ENCODE peak calls at places on chromosomes 5 and 9, in five cellular contexts. One of them, this sample, is unnamed.

GRCh38 chr5:37667846-37668245 is 172.0 kb downstream of the GDNF start:
- DNase-seq in GM12892: no peak
- DNase-seq in GM12878: no peak
- DNase-seq in HepG2: no peak
- DNase-seq in SK-N-SH: no peak
- DNase-seq in this sample: no peak

GRCh38 chr5:104412649-104413240 is 850.2 kb upstream of the NUDT12 start:
- DNase-seq in SK-N-SH: no peak
- DNase-seq in GM12878: no peak
- DNase-seq in HepG2: peak
- DNase-seq in GM12892: no peak
- DNase-seq in this sample: no peak

GRCh38 chr5:95022967-95023695 is 261.8 kb downstream of the MCTP1 start:
- DNase-seq in GM12892: no peak
- DNase-seq in GM12878: peak
- DNase-seq in SK-N-SH: no peak
- DNase-seq in HepG2: no peak
- DNase-seq in this sample: no peak

GRCh38 chr9:118189615-118190014 is 485.4 kb downstream of the TLR4 start:
- DNase-seq in GM12878: no peak
- DNase-seq in HepG2: no peak
- DNase-seq in SK-N-SH: no peak
- DNase-seq in GM12892: no peak
- DNase-seq in this sample: no peak

GRCh38 chr5:77777281-77777892 is 1.2 kb upstream of the TBCA start:
- DNase-seq in SK-N-SH: no peak
- DNase-seq in GM12878: no peak
- DNase-seq in HepG2: peak
- DNase-seq in GM12892: no peak
- DNase-seq in this sample: no peak

GRCh38 chr9:76302947-76303550 is 91.2 kb downstream of the RFK start:
- DNase-seq in GM12892: peak
- DNase-seq in GM12878: no peak
- DNase-seq in SK-N-SH: peak
- DNase-seq in HepG2: peak
- DNase-seq in this sample: peak

GRCh38 chr5:140358738-140359310 is 1.2 kb upstream of the SLC4A9 start:
- DNase-seq in HepG2: peak
- DNase-seq in GM12892: no peak
- DNase-seq in SK-N-SH: peak
- DNase-seq in GM12878: no peak
- DNase-seq in this sample: no peak

GRCh38 chr9:95003694-95004451 is 277.4 kb downstream of the AOPEP start:
- DNase-seq in SK-N-SH: peak
- DNase-seq in HepG2: peak
- DNase-seq in GM12892: peak
- DNase-seq in GM12878: no peak
- DNase-seq in this sample: peak

GRCh38 chr9:134396825-134397224 is 70.6 kb downstream of the RXRA start:
- DNase-seq in SK-N-SH: no peak
- DNase-seq in HepG2: no peak
- DNase-seq in GM12892: no peak
- DNase-seq in GM12878: no peak
- DNase-seq in this sample: no peak

GRCh38 chr9:18771736-18772135 is 261.3 kb downstream of the SAXO1 start:
- DNase-seq in GM12878: no peak
- DNase-seq in SK-N-SH: no peak
- DNase-seq in HepG2: no peak
- DNase-seq in GM12892: no peak
- DNase-seq in this sample: no peak

GRCh38 chr5:57441557-57441956 is 41.1 kb downstream of the ACTBL2 start:
- DNase-seq in HepG2: no peak
- DNase-seq in GM12878: no peak
- DNase-seq in SK-N-SH: no peak
- DNase-seq in GM12892: no peak
- DNase-seq in this sample: no peak

GRCh38 chr5:170791325-170791954 is 7.9 kb downstream of the GABRP start:
- DNase-seq in GM12878: no peak
- DNase-seq in HepG2: peak
- DNase-seq in SK-N-SH: peak
- DNase-seq in GM12892: no peak
- DNase-seq in this sample: no peak

GRCh38 chr5:32462618-32463017 is 18.1 kb upstream of the ZFR start:
- DNase-seq in SK-N-SH: no peak
- DNase-seq in HepG2: no peak
- DNase-seq in GM12878: no peak
- DNase-seq in GM12892: no peak
- DNase-seq in this sample: no peak

GRCh38 chr5:55226934-55227737 is at the start of gene MCIDAS:
- DNase-seq in GM12892: no peak
- DNase-seq in SK-N-SH: peak
- DNase-seq in GM12878: no peak
- DNase-seq in HepG2: no peak
- DNase-seq in this sample: peak

GRCh38 chr5:132024117-132024435 is 12.6 kb upstream of the ACSL6 start:
- DNase-seq in GM12878: no peak
- DNase-seq in HepG2: no peak
- DNase-seq in SK-N-SH: no peak
- DNase-seq in GM12892: no peak
- DNase-seq in this sample: no peak

GRCh38 chr9:74277532-74277931 is 219.6 kb upstream of the RORB start:
- DNase-seq in GM12878: peak
- DNase-seq in GM12892: peak
- DNase-seq in SK-N-SH: no peak
- DNase-seq in HepG2: no peak
- DNase-seq in this sample: peak

GRCh38 chr5:138901716-138902115 is 26.6 kb upstream of the LRRTM2 start:
- DNase-seq in GM12892: no peak
- DNase-seq in GM12878: no peak
- DNase-seq in SK-N-SH: no peak
- DNase-seq in HepG2: no peak
- DNase-seq in this sample: no peak

GRCh38 chr5:137146402-137146889 is 352.7 kb downstream of the SPOCK1 start:
- DNase-seq in HepG2: no peak
- DNase-seq in SK-N-SH: no peak
- DNase-seq in GM12892: no peak
- DNase-seq in GM12878: no peak
- DNase-seq in this sample: no peak

GRCh38 chr5:109656829-109657228 is 32.9 kb upstream of the MAN2A1 start:
- DNase-seq in GM12892: no peak
- DNase-seq in SK-N-SH: no peak
- DNase-seq in GM12878: no peak
- DNase-seq in HepG2: no peak
- DNase-seq in this sample: no peak

GRCh38 chr5:132589467-132589866 is 32.7 kb downstream of the RAD50 start:
- DNase-seq in SK-N-SH: no peak
- DNase-seq in HepG2: no peak
- DNase-seq in GM12878: no peak
- DNase-seq in GM12892: no peak
- DNase-seq in this sample: no peak

GRCh38 chr5:52859619-52860018 is 71.9 kb downstream of the ITGA1 start:
- DNase-seq in GM12892: no peak
- DNase-seq in GM12878: no peak
- DNase-seq in HepG2: no peak
- DNase-seq in SK-N-SH: peak
- DNase-seq in this sample: no peak

GRCh38 chr5:31965227-31965626 is 208.9 kb downstream of the GOLPH3 start:
- DNase-seq in GM12878: no peak
- DNase-seq in HepG2: no peak
- DNase-seq in GM12892: no peak
- DNase-seq in SK-N-SH: no peak
- DNase-seq in this sample: no peak

GRCh38 chr5:125390316-125390715 is 643.9 kb upstream of the ZNF608 start:
- DNase-seq in HepG2: no peak
- DNase-seq in GM12892: no peak
- DNase-seq in SK-N-SH: no peak
- DNase-seq in GM12878: no peak
- DNase-seq in this sample: no peak

GRCh38 chr9:110958846-110959245 is 79.4 kb downstream of the LPAR1 start:
- DNase-seq in SK-N-SH: no peak
- DNase-seq in HepG2: no peak
- DNase-seq in GM12892: no peak
- DNase-seq in GM12878: no peak
- DNase-seq in this sample: no peak

DNA sequence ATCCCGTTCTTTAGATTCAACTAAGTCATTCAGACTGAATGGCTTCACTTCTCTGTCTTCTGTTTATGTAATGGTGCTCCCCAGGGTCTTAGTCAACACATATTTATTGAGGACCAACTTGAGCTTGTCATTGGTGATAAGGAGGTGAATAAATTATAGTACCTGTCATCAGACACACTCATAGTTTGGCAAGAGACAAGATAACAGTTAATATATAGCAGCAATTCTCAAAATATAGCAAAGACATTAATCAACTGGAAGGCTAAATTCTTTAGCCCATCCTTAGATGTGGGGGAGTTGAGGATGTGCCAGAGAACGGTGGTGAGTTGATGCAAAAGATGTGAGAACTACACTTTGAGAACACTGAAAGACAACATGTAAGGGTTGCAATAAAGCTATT is 78.4 kb downstream of the MACIR start:
- DNase-seq in GM12878: no peak
- DNase-seq in HepG2: no peak
- DNase-seq in GM12892: no peak
- DNase-seq in SK-N-SH: no peak
- DNase-seq in this sample: no peak
- TF ChIP-seq TAF1 in GM12878: no peak
- TF ChIP-seq TAF1 in HepG2: no peak
- TF ChIP-seq TAF1 in GM12892: no peak
- TF ChIP-seq TAF1 in SK-N-SH: no peak
- TF ChIP-seq TAF1 in this sample: no peak

GRCh38 chr9:71490810-71491209 is 277.5 kb downstream of the CEMIP2 start:
- DNase-seq in HepG2: peak
- DNase-seq in SK-N-SH: no peak
- DNase-seq in GM12892: no peak
- DNase-seq in GM12878: no peak
- DNase-seq in this sample: no peak
- TF ChIP-seq TAF1 in HepG2: no peak
- TF ChIP-seq TAF1 in SK-N-SH: no peak
- TF ChIP-seq TAF1 in GM12892: no peak
- TF ChIP-seq TAF1 in GM12878: no peak
- TF ChIP-seq TAF1 in this sample: no peak

DNA sequence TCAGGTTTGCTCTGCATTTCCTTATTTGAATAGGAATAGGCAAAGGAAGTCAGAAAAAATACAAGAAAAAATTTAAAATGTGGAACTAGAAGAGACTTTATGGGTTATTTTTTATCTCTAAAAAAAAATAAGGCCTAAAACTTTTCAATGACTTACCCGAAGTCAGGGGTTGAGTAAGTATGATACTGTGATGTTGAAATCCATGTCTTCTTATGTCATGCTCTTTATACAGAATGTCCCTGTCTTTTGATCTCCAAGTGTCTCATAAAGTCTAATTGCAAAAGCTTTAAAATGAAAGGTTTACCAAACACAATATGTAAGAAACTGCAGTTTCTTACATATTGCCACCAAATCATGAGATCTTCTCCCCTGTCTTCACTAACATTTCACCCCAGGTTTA is 148.2 kb upstream of the PIK3R1 start:
- DNase-seq in GM12892: no peak
- DNase-seq in SK-N-SH: no peak
- DNase-seq in GM12878: no peak
- DNase-seq in HepG2: no peak
- DNase-seq in this sample: no peak
- TF ChIP-seq TAF1 in GM12892: no peak
- TF ChIP-seq TAF1 in SK-N-SH: no peak
- TF ChIP-seq TAF1 in GM12878: no peak
- TF ChIP-seq TAF1 in HepG2: no peak
- TF ChIP-seq TAF1 in this sample: no peak

DNA sequence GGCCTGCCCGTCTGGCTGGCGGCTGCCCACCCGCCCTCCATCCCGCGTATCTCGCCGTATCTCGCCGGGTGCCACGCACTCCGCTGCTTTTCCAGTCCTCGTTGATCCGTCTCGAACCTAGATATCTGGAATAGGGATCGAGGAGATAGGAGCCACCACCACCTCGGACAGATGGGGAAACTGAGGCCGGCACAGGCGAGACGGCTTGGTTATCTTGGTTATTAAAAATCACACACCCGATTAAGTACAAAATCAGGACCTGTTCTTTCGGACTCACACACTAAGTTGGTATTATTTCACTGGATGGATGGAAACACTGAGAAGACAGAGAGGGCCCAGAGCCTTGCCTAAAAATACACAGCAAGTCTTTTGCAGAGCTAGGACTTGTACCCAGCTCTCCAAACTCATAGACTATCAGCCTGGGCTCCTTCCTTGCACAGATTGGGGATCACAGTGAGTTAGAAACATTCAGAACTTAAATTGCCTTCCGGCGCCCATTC is 678 bp downstream of the SLC26A2 start:
- DNase-seq in GM12892: no peak
- DNase-seq in GM12878: no peak
- DNase-seq in HepG2: no peak
- DNase-seq in SK-N-SH: no peak
- DNase-seq in this sample: no peak
- TF ChIP-seq TAF1 in GM12892: no peak
- TF ChIP-seq TAF1 in GM12878: no peak
- TF ChIP-seq TAF1 in HepG2: no peak
- TF ChIP-seq TAF1 in SK-N-SH: no peak
- TF ChIP-seq TAF1 in this sample: no peak

DNA sequence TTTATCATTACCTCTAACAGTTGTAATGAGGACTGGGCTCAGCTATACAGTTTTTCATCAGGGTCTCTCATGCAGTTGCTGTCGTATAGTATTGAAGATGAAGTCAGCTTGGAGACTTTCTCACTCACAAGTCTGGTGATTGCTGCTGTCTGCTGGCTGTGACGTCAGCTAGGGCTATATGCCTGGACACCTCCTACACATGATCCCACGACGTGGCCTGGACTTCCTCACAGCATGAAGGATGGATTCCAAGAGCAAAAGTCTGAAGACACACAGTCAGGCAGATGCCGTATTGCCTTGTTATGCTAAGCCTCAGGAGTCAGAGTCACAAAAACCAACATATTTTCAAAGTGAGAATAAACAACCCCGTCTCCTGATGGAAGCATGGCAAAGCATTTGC is 193.3 kb downstream of the LURAP1L start:
- DNase-seq in GM12892: no peak
- DNase-seq in GM12878: no peak
- DNase-seq in SK-N-SH: no peak
- DNase-seq in HepG2: no peak
- DNase-seq in this sample: no peak
- TF ChIP-seq TAF1 in GM12892: no peak
- TF ChIP-seq TAF1 in GM12878: no peak
- TF ChIP-seq TAF1 in SK-N-SH: no peak
- TF ChIP-seq TAF1 in HepG2: no peak
- TF ChIP-seq TAF1 in this sample: no peak

GRCh38 chr9:36748322-36748899 is 175.7 kb downstream of the MELK start:
- DNase-seq in HepG2: no peak
- DNase-seq in GM12892: peak
- DNase-seq in SK-N-SH: no peak
- DNase-seq in GM12878: no peak
- DNase-seq in this sample: peak
- TF ChIP-seq TAF1 in HepG2: no peak
- TF ChIP-seq TAF1 in GM12892: no peak
- TF ChIP-seq TAF1 in SK-N-SH: no peak
- TF ChIP-seq TAF1 in GM12878: no peak
- TF ChIP-seq TAF1 in this sample: no peak

GRCh38 chr5:147310059-147310704 is 75.4 kb downstream of the STK32A start:
- DNase-seq in GM12878: no peak
- DNase-seq in GM12892: no peak
- DNase-seq in SK-N-SH: peak
- DNase-seq in HepG2: no peak
- DNase-seq in this sample: no peak
- TF ChIP-seq TAF1 in GM12878: no peak
- TF ChIP-seq TAF1 in GM12892: no peak
- TF ChIP-seq TAF1 in SK-N-SH: peak
- TF ChIP-seq TAF1 in HepG2: no peak
- TF ChIP-seq TAF1 in this sample: no peak

GRCh38 chr9:79764377-79764776 is 192.6 kb downstream of the TLE4 start:
- DNase-seq in SK-N-SH: peak
- DNase-seq in GM12892: no peak
- DNase-seq in HepG2: no peak
- DNase-seq in GM12878: no peak
- DNase-seq in this sample: no peak
- TF ChIP-seq TAF1 in SK-N-SH: no peak
- TF ChIP-seq TAF1 in GM12892: no peak
- TF ChIP-seq TAF1 in HepG2: no peak
- TF ChIP-seq TAF1 in GM12878: no peak
- TF ChIP-seq TAF1 in this sample: no peak

This sample was measured in GM12891.